ENCODE peak calls at places on chromosome 10, in five cellular contexts. Q is A549, Y is GM12878, D is HepG2, Z is K562. K is an unnamed sample.

GRCh38 chr10:133045556-133046483 is 41.9 kb upstream of the ADGRA1 start:
- DNase-seq in Q (no peak), Y (no peak), D (no peak), Z (no peak), K (no peak)

GRCh38 chr10:103895458-103896186 is 22.4 kb downstream of the STN1 start:
- DNase-seq in Q (no peak), Y (no peak), D (no peak), Z (no peak), K (no peak)

GRCh38 chr10:49736564-49737113 is 25.5 kb downstream of the OGDHL start:
- DNase-seq in Q (no peak), Y (no peak), D (no peak), Z (no peak), K (peak; percentile 14)

GRCh38 chr10:132961-133898 is 2.0 kb upstream of the ZMYND11 start:
- DNase-seq in Q (no peak), Y (no peak), D (peak; percentile 80), Z (no peak), K (no peak)

GRCh38 chr10:124231188-124232135 is 138.1 kb upstream of the CHST15 start:
- DNase-seq in Q (no peak), Y (no peak), D (no peak), Z (no peak), K (no peak)

GRCh38 chr10:100155936-100156335 is 29.9 kb downstream of the ERLIN1 start:
- DNase-seq in Q (no peak), Y (no peak), D (no peak), Z (no peak), K (no peak)

GRCh38 chr10:3542185-3542611 is 242.8 kb downstream of the KLF6 start:
- DNase-seq in Q (no peak), Y (no peak), D (no peak), Z (no peak), K (no peak)

GRCh38 chr10:128624656-128625530 is 498.7 kb upstream of the MKI67 start:
- DNase-seq in Q (no peak), Y (no peak), D (no peak), Z (no peak), K (no peak)

GRCh38 chr10:114573330-114574045 is 84.6 kb downstream of the ABLIM1 start:
- DNase-seq in Q (no peak), Y (no peak), D (no peak), Z (no peak), K (no peak)

GRCh38 chr10:68784476-68784875 is 42.9 kb upstream of the STOX1 start:
- DNase-seq in Q (no peak), Y (no peak), D (no peak), Z (no peak), K (no peak)

GRCh38 chr10:80405636-80406035 is 2.7 kb upstream of the PRXL2A start:
- DNase-seq in Q (no peak), Y (no peak), D (no peak), Z (no peak), K (no peak)

GRCh38 chr10:14409247-14409646 is 78.5 kb upstream of the FRMD4A start:
- DNase-seq in Q (no peak), Y (no peak), D (no peak), Z (no peak), K (no peak)

GRCh38 chr10:13481690-13482089 is 47.1 kb downstream of the BEND7 start:
- DNase-seq in Q (no peak), Y (no peak), D (no peak), Z (no peak), K (no peak)

GRCh38 chr10:132162021-132162531 is 24.7 kb upstream of the DPYSL4 start:
- DNase-seq in Q (no peak), Y (no peak), D (no peak), Z (no peak), K (no peak)

GRCh38 chr10:79936625-79937255 is 12.2 kb downstream of the SFTPD start:
- DNase-seq in Q (no peak), Y (no peak), D (no peak), Z (no peak), K (no peak)

GRCh38 chr10:2222631-2223030 is 485.3 kb upstream of the ADARB2 start:
- DNase-seq in Q (no peak), Y (no peak), D (no peak), Z (no peak), K (no peak)

GRCh38 chr10:90289037-90289436 is 568.8 kb downstream of the HTR7 start:
- DNase-seq in Q (no peak), Y (peak; percentile 33), D (no peak), Z (no peak), K (no peak)

GRCh38 chr10:56622335-56622973 is 261.4 kb upstream of the ZWINT start:
- DNase-seq in Q (no peak), Y (no peak), D (no peak), Z (no peak), K (no peak)

GRCh38 chr10:119221201-119221600 is 13.8 kb downstream of the GRK5 start:
- DNase-seq in Q (no peak), Y (no peak), D (peak; percentile 38), Z (no peak), K (no peak)

GRCh38 chr10:121624778-121625330 is 26.6 kb upstream of the FGFR2 start:
- DNase-seq in Q (no peak), Y (no peak), D (no peak), Z (no peak), K (no peak)

GRCh38 chr10:104893711-104894110 is 252.6 kb downstream of the SORCS3 start:
- DNase-seq in Q (no peak), Y (no peak), D (no peak), Z (no peak), K (no peak)

GRCh38 chr10:28768227-28768626 is 90.9 kb downstream of the BAMBI start:
- DNase-seq in Q (no peak), Y (no peak), D (no peak), Z (no peak), K (no peak)

GRCh38 chr10:129888784-129889616 is 75.1 kb downstream of the EBF3 start:
- DNase-seq in Q (peak; percentile 64), Y (no peak), D (no peak), Z (peak; percentile 30), K (peak; percentile 89)

GRCh38 chr10:46226900-46227558 is 59.8 kb upstream of the ANTXRL start:
- DNase-seq in Q (no peak), Y (no peak), D (no peak), Z (no peak), K (no peak)

GRCh38 chr10:6103591-6103990 is 14.8 kb downstream of the RBM17 start:
- DNase-seq in Q (no peak), Y (no peak), D (no peak), Z (no peak), K (no peak)

GRCh38 chr10:131089150-131089549 is 222.4 kb downstream of the TCERG1L start:
- DNase-seq in Q (no peak), Y (no peak), D (no peak), Z (no peak), K (no peak)

GRCh38 chr10:27743736-27744477 is 1.7 kb downstream of the MKX start:
- DNase-seq in Q (no peak), Y (no peak), D (no peak), Z (no peak), K (peak; percentile 24)

GRCh38 chr10:26043469-26043868 is 109.4 kb downstream of the MYO3A start:
- DNase-seq in Q (no peak), Y (no peak), D (no peak), Z (no peak), K (no peak)

GRCh38 chr10:86951184-86951761 is 6.1 kb downstream of the MMRN2 start:
- DNase-seq in Q (no peak), Y (no peak), D (no peak), Z (no peak), K (no peak)

GRCh38 chr10:29858352-29859267 is 200.8 kb downstream of the JCAD start:
- DNase-seq in Q (peak; percentile 70), Y (no peak), D (peak; percentile 34), Z (no peak), K (peak; percentile 31)

GRCh38 chr10:32386623-32387022 is 39.7 kb upstream of the EPC1 start:
- DNase-seq in Q (no peak), Y (no peak), D (no peak), Z (no peak), K (no peak)

DNA sequence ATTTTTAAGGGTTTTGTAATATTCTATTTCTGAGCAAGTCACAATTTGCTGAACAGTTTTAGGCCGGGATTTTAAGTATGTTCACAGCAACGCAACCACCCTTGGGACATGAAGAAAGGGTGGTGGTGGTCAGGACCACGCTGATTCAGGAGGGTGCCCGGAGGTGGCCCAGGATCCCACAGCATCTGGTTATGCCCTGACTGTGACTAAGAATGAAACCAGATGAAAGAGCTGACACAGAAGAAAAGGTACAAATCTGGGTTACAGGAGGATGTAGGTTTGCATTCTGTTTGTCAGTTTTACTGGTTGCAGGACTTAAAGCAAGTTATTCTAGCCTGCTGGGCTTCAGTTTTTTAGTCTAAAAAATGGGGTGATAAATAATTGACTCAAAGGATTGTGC is 279.7 kb downstream of the CCSER2 start:
- DNase-seq in Q (no peak), Y (peak; percentile 12), D (no peak), Z (no peak), K (no peak)
- TF ChIP-seq MAX in Q (no peak), Y (no peak), D (no peak), Z (no peak), K (no peak)

GRCh38 chr10:111482621-111483216 is 405.9 kb downstream of the ADRA2A start:
- DNase-seq in Q (no peak), Y (no peak), D (no peak), Z (no peak), K (no peak)
- TF ChIP-seq SMC3 in Q (no peak), Y (no peak), D (no peak), Z (no peak), K (no peak)

GRCh38 chr10:69961864-69962745 is 90.5 kb upstream of the MACROH2A2 start:
- DNase-seq in Q (no peak), Y (no peak), D (no peak), Z (no peak), K (peak; percentile 7)

GRCh38 chr10:69958232-69958902 is 94.3 kb upstream of the MACROH2A2 start:
- DNase-seq in Q (peak; percentile 82), Y (no peak), D (peak; percentile 38), Z (peak; percentile 59), K (peak; percentile 73)

GRCh38 chr10:69961168-69961863 is 91.3 kb upstream of the MACROH2A2 start:
- DNase-seq in Q (no peak), Y (no peak), D (no peak), Z (peak; percentile 19), K (peak; percentile 49)

GRCh38 chr10:69960606-69961167 is 92.0 kb upstream of the MACROH2A2 start:
- DNase-seq in Q (no peak), Y (no peak), D (no peak), Z (no peak), K (no peak)

GRCh38 chr10:69959911-69960310 is 92.7 kb upstream of the MACROH2A2 start:
- DNase-seq in Q (no peak), Y (no peak), D (no peak), Z (no peak), K (no peak)
- H3K27ac ChIP-seq in Q (no peak overlapping the region), Y (no peak overlapping the region), D (no peak overlapping the region), Z (no peak overlapping the region), K (no peak overlapping the region)

DNA sequence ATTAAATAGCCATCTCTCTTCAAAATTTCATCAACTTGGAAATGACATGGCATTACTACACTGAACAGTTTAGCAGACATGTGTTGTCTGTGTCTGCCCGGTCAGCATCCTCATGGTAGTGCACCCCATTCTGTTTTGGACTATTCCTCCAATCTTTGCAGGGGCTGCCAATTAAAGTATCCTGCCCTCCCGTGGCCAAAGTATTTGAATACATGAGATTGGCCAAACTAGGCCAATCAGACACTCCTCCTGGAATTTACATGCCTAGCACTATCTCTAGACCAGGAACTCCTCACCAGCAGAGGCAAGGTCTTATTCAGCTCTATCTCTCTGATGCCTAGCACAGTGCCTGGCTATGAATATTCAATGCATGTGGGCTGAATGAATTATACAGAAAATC is 4.4 kb downstream of the SHTN1 start:
- DNase-seq in Q (no peak), Y (no peak), D (no peak), Z (no peak), K (no peak)
- TF ChIP-seq MAX in Q (no peak), Y (no peak), D (no peak), Z (no peak), K (no peak)

GRCh38 chr10:117892681-117893220 is 154.0 kb downstream of the RAB11FIP2 start:
- DNase-seq in Q (no peak), Y (no peak), D (no peak), Z (no peak), K (no peak)
- TF ChIP-seq SMC3 in Q (no peak), Y (no peak), D (no peak), Z (no peak), K (no peak)